ENCODE peak calls at places on chromosomes 1 and 21, in eight cellular contexts. R, S, H, I, Z, J, C and E are unnamed samples.

GRCh38 chr1:167767794-167768193 is 46.0 kb downstream of the MPZL1 start:
- DNase-seq in C (no peak), I (no peak), S (no peak), J (no peak), R (no peak), Z (no peak), H (no peak), E (no peak)

GRCh38 chr21:42061866-42062542 is 9.1 kb upstream of the UMODL1 start:
- DNase-seq in R (no peak), H (no peak), Z (peak), I (no peak), J (no peak), S (no peak), C (no peak), E (no peak)

GRCh38 chr1:189596197-189596596 is 881.5 kb downstream of the BRINP3 start:
- DNase-seq in H (no peak), J (no peak), R (no peak), C (no peak), S (no peak), I (no peak), Z (no peak), E (no peak)

GRCh38 chr1:212760126-212760823 is 31.3 kb downstream of the NSL1 start:
- DNase-seq in C (peak), J (no peak), H (no peak), Z (no peak), R (no peak), S (no peak), I (no peak), E (no peak)

GRCh38 chr21:42493109-42494060 is 2.6 kb downstream of the RSPH1 start:
- DNase-seq in Z (no peak), R (no peak), S (no peak), C (no peak), J (no peak), I (no peak), H (no peak), E (no peak)

GRCh38 chr1:241286486-241286885 is 70.5 kb downstream of the RGS7 start:
- DNase-seq in I (no peak), S (no peak), J (no peak), H (no peak), Z (no peak), R (no peak), C (no peak), E (no peak)

GRCh38 chr1:163163861-163164582 is 38.7 kb downstream of the RGS5 start:
- DNase-seq in R (no peak), J (no peak), S (peak), C (no peak), Z (no peak), I (peak), H (no peak), E (no peak)

GRCh38 chr1:58763214-58763613 is 20.6 kb downstream of the JUN start:
- DNase-seq in S (peak), C (no peak), R (no peak), Z (no peak), I (no peak), J (no peak), H (no peak), E (no peak)

GRCh38 chr21:34204021-34204420 is 130.6 kb downstream of the MRPS6 start:
- DNase-seq in J (no peak), S (no peak), C (no peak), H (no peak), Z (no peak), I (no peak), R (no peak), E (no peak)

GRCh38 chr1:33902486-33903209 is 38.8 kb downstream of the HMGB4 start:
- DNase-seq in H (no peak), J (no peak), Z (no peak), S (peak), I (peak), C (no peak), R (no peak), E (peak)

GRCh38 chr21:41045534-41046268 is 122.3 kb upstream of the BACE2 start:
- DNase-seq in S (no peak), J (peak), R (no peak), Z (no peak), C (no peak), H (no peak), I (no peak), E (no peak)

GRCh38 chr1:243343970-243344749 is 88.3 kb downstream of the SDCCAG8 start:
- DNase-seq in H (peak), S (peak), C (no peak), Z (no peak), J (no peak), I (no peak), R (no peak), E (peak)

GRCh38 chr1:18329469-18329868 is 151.3 kb upstream of the KLHDC7A start:
- DNase-seq in C (no peak), Z (no peak), I (no peak), R (no peak), J (no peak), H (no peak), S (no peak), E (no peak)

GRCh38 chr1:111481387-111482221 is 7.8 kb downstream of the C1orf162 start:
- DNase-seq in H (peak), Z (peak), I (no peak), C (peak), S (peak), R (peak), J (peak), E (peak)

GRCh38 chr1:246095441-246095840 is 411.6 kb downstream of the SMYD3 start:
- DNase-seq in I (no peak), Z (no peak), R (no peak), J (no peak), C (no peak), S (no peak), H (no peak), E (no peak)

GRCh38 chr1:154406572-154406879 is 1.4 kb downstream of the IL6R start:
- DNase-seq in H (no peak), C (no peak), I (no peak), S (no peak), Z (no peak), J (no peak), R (no peak), E (no peak)

GRCh38 chr1:182430263-182431068 is 19.5 kb upstream of the RGSL1 start:
- DNase-seq in H (no peak), R (no peak), Z (no peak), C (peak), I (no peak), J (no peak), S (peak), E (peak)

GRCh38 chr1:54464477-54465146 is 58.4 kb upstream of the SSBP3 start:
- DNase-seq in S (peak), R (no peak), Z (peak), J (no peak), I (no peak), H (no peak), C (no peak), E (no peak)